ENCODE peak calls at places on chromosomes 5 and 9, in five cellular contexts. H, I, C, A and X are unnamed samples.
A peak's percentile ranks its signal among the peaks of the same experiment; 100 is the strongest.

GRCh38 chr5:171437286-171437821 is 17.9 kb downstream of the FGF18 start:
- DNase-seq in C (no peak), A (no peak), H (no peak), I (no peak), X (no peak)

GRCh38 chr9:279674-280073 is 65.0 kb downstream of the DOCK8 start:
- DNase-seq in H (no peak), A (no peak), I (no peak), C (no peak), X (no peak)

GRCh38 chr9:37028425-37029031 is 5.5 kb downstream of the PAX5 start:
- DNase-seq in A (no peak), I (no peak), C (no peak), H (peak; percentile 58), X (no peak)

GRCh38 chr5:93589348-93589662 is 6.3 kb downstream of the NR2F1 start:
- DNase-seq in A (no peak), C (no peak), I (no peak), H (no peak), X (no peak)

GRCh38 chr5:133556551-133556950 is 55.8 kb downstream of the FSTL4 start:
- DNase-seq in H (no peak), A (no peak), C (no peak), I (no peak), X (no peak)

GRCh38 chr5:62042007-62042406 is 264.0 kb upstream of the KIF2A start:
- DNase-seq in C (no peak), H (no peak), A (no peak), I (no peak), X (no peak)

GRCh38 chr9:70525553-70525952 is 111.1 kb upstream of the KLF9 start:
- DNase-seq in H (no peak), C (no peak), I (no peak), A (no peak), X (no peak)

GRCh38 chr9:118362123-118362522 is 657.9 kb downstream of the TLR4 start:
- DNase-seq in H (no peak), I (no peak), A (no peak), C (no peak), X (peak; percentile 8)

GRCh38 chr5:170382790-170383189 is 6.4 kb downstream of the KCNMB1 start:
- DNase-seq in H (no peak), I (no peak), C (no peak), A (no peak), X (no peak)
- H3K4me3 ChIP-seq in H (no peak overlapping the region), I (no peak overlapping the region), C (no peak overlapping the region), A (no peak overlapping the region), X (no peak overlapping the region)

DNA sequence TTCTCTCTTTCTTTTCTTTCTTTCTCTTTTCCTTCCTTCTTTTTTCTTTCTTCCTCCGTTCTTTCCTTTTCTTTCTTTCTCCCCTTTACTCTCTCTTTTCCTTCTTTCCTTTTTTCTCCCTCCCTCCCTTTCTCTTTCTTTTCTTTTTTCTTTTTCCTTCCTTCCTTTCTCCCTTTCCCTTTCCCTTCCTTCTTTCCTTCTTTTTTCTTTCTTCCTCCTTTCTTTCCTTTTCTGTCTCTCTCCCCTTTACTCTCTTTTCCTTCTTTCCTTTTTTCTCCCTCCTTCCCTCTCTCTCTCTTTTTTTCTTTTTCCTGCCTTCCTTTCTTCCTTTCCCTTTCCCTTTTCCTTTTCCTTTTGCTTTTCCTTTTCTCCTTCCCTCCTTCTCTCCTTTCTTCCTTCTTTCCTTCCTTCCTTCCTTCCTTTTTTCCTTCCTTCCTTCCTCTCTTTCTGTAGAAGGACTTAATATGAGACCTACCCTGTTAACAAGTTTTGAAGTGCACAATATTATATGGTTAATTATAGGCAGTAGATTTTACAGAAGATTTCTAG is 142.7 kb upstream of the CD180 start:
- DNase-seq in C (no peak), I (no peak), A (no peak), H (no peak), X (no peak)
- H3K4me3 ChIP-seq in C (no peak overlapping the region), I (no peak overlapping the region), A (no peak overlapping the region), H (no peak overlapping the region), X (no peak overlapping the region)

GRCh38 chr5:36300181-36300926 is 1.3 kb downstream of the RANBP3L start:
- DNase-seq in C (no peak), I (no peak), H (no peak), A (no peak), X (no peak)

GRCh38 chr5:36304095-36304494 is 2.4 kb upstream of the RANBP3L start:
- DNase-seq in A (no peak), I (no peak), C (no peak), H (no peak), X (no peak)

GRCh38 chr5:36300927-36301540 is 668 bp downstream of the RANBP3L start:
- DNase-seq in C (no peak), H (no peak), I (no peak), A (no peak), X (no peak)

GRCh38 chr5:36298546-36298945 is 3.2 kb downstream of the RANBP3L start:
- DNase-seq in I (no peak), A (no peak), H (no peak), C (no peak), X (no peak)

DNA sequence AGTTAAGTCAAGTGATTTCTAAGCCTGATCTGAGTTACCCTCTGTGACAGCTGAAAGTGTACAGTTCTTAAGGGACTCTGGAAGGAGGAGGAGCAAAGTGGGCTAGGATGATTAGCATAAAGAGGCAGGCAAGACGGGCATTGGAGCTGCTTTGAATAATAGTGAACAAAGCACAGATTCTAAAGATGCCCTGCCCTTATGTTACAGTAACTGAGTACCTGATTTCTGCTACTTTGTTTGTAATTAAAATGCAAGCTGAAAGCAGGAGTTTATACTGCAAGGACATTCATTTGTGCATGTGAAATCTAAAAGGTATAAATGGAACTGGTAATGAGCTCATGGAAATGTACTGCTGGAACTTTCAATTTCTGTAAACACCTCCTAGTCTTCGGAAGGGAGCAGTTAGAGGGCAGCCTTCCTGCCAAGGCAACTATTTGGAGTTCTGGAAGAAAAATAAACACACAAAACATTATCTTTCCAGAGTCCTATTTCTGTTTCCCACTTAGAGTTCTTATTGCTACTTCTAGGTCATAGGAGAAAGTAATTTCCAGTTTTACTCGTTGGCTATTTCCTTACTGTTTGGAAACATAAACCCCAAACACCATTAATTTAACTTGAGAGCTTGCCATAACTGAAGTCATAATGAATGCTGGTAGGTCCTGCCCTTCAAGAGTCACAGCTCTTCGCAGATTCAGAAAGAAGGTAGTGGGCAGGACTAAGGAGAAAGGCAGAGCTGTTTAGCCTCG is at the start of gene RANBP3L:
- DNase-seq in I (no peak), H (peak; percentile 40), C (no peak), A (no peak), X (peak; percentile 43)
- H3K4me3 ChIP-seq in I (no peak within 1 kb of the TSS), H (no peak within 1 kb of the TSS), C (no peak within 1 kb of the TSS), A (peak within 1 kb of the TSS; percentile 53), X (peak within 1 kb of the TSS; percentile 16)

GRCh38 chr5:141040093-141040762 is 10.9 kb upstream of the PCDHB1 start:
- DNase-seq in C (no peak), H (no peak), A (no peak), I (peak; percentile 75), X (peak; percentile 21)
- H3K4me3 ChIP-seq in C (no peak overlapping the region), H (no peak overlapping the region), A (peak overlapping the region; percentile 27), I (peak overlapping the region; percentile 48), X (peak overlapping the region; percentile 39)

GRCh38 chr5:173340984-173341383 is 12.8 kb upstream of the STC2 start:
- DNase-seq in I (no peak), A (no peak), H (no peak), C (no peak), X (no peak)
- H3K4me3 ChIP-seq in I (no peak overlapping the region), A (no peak overlapping the region), H (no peak overlapping the region), C (no peak overlapping the region), X (no peak overlapping the region)

GRCh38 chr5:42590566-42590965 is 166.1 kb upstream of the CCDC152 start:
- DNase-seq in I (no peak), H (no peak), C (no peak), A (no peak), X (no peak)

GRCh38 chr5:42586625-42587024 is 163.4 kb downstream of the GHR start:
- DNase-seq in C (no peak), A (peak; percentile 80), I (no peak), H (no peak), X (no peak)

GRCh38 chr5:42583322-42583721 is 160.1 kb downstream of the GHR start:
- DNase-seq in H (peak; percentile 49), C (peak; percentile 25), A (peak; percentile 77), I (peak; percentile 58), X (no peak)

GRCh38 chr5:42591026-42591425 is 165.6 kb upstream of the CCDC152 start:
- DNase-seq in A (no peak), I (no peak), H (no peak), C (no peak), X (no peak)

DNA sequence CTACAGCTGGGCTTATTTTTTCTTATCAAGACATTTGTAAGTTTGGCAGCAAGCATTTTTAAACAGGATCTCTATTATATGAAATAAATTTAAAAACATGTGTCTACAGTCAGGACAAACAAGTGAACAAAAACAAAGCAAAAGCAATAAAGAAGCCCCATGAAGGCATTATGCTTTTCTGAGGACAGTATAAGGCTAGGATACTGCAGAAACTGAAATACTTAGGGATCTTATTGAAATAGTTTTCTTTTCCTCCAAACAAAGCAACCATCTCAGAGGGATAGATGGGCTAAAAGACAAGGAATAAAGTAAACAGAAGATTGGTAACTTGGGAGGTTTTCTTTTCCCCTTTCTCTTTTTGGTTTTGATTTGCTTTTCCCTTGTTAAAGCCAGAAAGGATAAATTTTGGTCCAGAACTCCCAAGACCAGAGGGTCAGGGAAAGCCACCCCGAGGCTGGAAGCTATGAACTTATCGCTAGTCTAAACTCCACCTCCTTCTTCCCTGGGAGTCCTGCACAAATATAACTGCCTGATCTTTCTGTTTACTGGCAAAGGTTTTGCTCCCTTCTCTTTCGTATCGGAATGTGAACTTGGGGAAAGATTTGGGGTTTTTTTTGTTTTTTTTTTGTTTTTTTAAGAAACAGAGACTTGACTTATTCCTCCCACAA is 164.0 kb downstream of the GHR start:
- DNase-seq in A (no peak), C (no peak), I (no peak), H (no peak), X (no peak)
- H3K4me3 ChIP-seq in A (no peak overlapping the region), C (no peak overlapping the region), I (no peak overlapping the region), H (no peak overlapping the region), X (no peak overlapping the region)

GRCh38 chr5:91219803-91220371 is 163.2 kb downstream of the ARRDC3 start:
- DNase-seq in C (no peak), I (peak; percentile 73), H (peak; percentile 27), A (no peak), X (no peak)

GRCh38 chr5:91221917-91222316 is 161.2 kb downstream of the ARRDC3 start:
- DNase-seq in A (no peak), H (no peak), I (no peak), C (no peak), X (no peak)

GRCh38 chr5:91222482-91222881 is 160.6 kb downstream of the ARRDC3 start:
- DNase-seq in A (no peak), C (no peak), H (no peak), I (no peak), X (no peak)

GRCh38 chr5:91217859-91218258 is 165.3 kb downstream of the ARRDC3 start:
- DNase-seq in A (no peak), H (no peak), C (no peak), I (no peak), X (no peak)

DNA sequence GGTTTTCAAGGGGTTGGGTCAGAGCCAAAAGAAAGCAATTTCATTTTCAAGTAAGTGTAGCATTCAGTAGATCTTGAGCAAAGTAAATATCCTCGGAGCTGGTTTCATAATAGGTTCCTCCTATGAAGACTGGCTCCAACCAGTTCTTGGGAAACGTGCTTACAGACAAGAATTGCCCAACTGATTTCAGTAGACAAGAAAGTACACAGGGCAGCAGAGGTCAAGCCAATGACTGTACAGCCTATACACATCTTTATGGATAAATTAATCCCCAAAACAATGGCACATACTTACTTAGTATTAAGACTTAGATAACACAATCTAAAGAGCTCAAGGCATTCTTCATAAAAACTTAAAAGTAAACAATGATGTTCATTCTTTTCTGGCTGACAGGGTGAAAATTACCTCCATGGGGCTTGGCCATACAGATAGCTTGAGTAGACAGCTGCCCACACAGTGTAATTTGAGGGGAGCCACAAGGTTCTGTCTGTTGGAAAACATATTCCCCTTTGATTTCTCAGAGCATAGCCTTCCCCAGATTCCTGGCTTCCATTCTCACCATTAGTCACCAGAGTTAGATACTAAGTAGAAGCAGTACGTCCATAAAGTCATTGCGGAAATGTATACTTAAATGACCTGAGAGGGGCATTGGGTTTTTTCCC is 163.8 kb downstream of the ARRDC3 start:
- DNase-seq in I (peak; percentile 92), A (no peak), H (no peak), C (no peak), X (peak; percentile 66)
- H3K4me3 ChIP-seq in I (no peak overlapping the region), A (no peak overlapping the region), H (no peak overlapping the region), C (no peak overlapping the region), X (no peak overlapping the region)